ENCODE peak calls at places on chromosome 20, in eight cellular contexts. F is testis, V is mammary epithelial cell, L is fibroblast of pulmonary artery, Q is glutamatergic neuron, E is stomach, O is ovary, B is thyroid gland. R is an unnamed sample.
A peak's percentile ranks its signal among the peaks of the same experiment; 100 is the strongest.

GRCh38 chr20:47785321-47785899 is at the start of gene SULF2:
- DNase-seq in F (peak; percentile 52), V (peak; percentile 38), L (peak; percentile 32), Q (peak; percentile 46), E (peak; percentile 32), O (peak; percentile 74), B (peak; percentile 48), R (no peak)

GRCh38 chr20:15515706-15516105 is 1057.5 kb downstream of the KIF16B start:
- DNase-seq in F (no peak), V (no peak), L (no peak), Q (no peak), E (no peak), O (no peak), B (no peak), R (no peak)

GRCh38 chr20:31822421-31823330 is 3.5 kb downstream of the MYLK2 start:
- DNase-seq in F (peak; percentile 85), V (peak; percentile 29), L (peak; percentile 63), Q (peak; percentile 99), E (peak; percentile 76), O (peak; percentile 69), B (peak; percentile 98), R (no peak)

GRCh38 chr20:46709459-46710148 is at the start of gene SLC2A10:
- DNase-seq in F (peak; percentile 65), V (no peak), L (peak; percentile 56), Q (peak; percentile 60), E (peak; percentile 73), O (peak; percentile 60), B (peak; percentile 82), R (peak; percentile 82)

GRCh38 chr20:56890011-56890410 is 260.9 kb downstream of the TFAP2C start:
- DNase-seq in F (no peak), V (no peak), L (no peak), Q (no peak), E (no peak), O (no peak), B (no peak), R (no peak)

GRCh38 chr20:45963059-45964011 is 8.7 kb downstream of the ZNF335 start:
- DNase-seq in F (no peak), V (no peak), L (peak; percentile 60), Q (no peak), E (no peak), O (no peak), B (no peak), R (peak; percentile 82)

GRCh38 chr20:46638367-46639274 is 12.6 kb downstream of the SLC13A3 start:
- DNase-seq in F (no peak), V (no peak), L (no peak), Q (no peak), E (no peak), O (no peak), B (no peak), R (no peak)

GRCh38 chr20:29497261-29497671 is 1760.2 kb upstream of the DEFB115 start:
- DNase-seq in F (peak; percentile 88), V (no peak), L (peak; percentile 1), Q (no peak), E (no peak), O (no peak), B (peak; percentile 1), R (peak; percentile 74)

GRCh38 chr20:48823476-48823875 is 4.3 kb downstream of the PREX1 start:
- DNase-seq in F (no peak), V (no peak), L (no peak), Q (no peak), E (no peak), O (no peak), B (no peak), R (no peak)

GRCh38 chr20:51930775-51931174 is 128.5 kb upstream of the SALL4 start:
- DNase-seq in F (no peak), V (peak; percentile 27), L (peak; percentile 91), Q (no peak), E (no peak), O (no peak), B (no peak), R (no peak)

GRCh38 chr20:8361779-8362178 is 229.7 kb downstream of the PLCB1 start:
- DNase-seq in F (no peak), V (no peak), L (no peak), Q (no peak), E (no peak), O (no peak), B (no peak), R (no peak)

GRCh38 chr20:61127311-61128044 is 124.6 kb upstream of the CDH4 start:
- DNase-seq in F (no peak), V (peak; percentile 74), L (peak; percentile 17), Q (no peak), E (no peak), O (no peak), B (no peak), R (peak; percentile 99)

GRCh38 chr20:60048634-60049578 is 90.7 kb downstream of the CDH26 start:
- DNase-seq in F (peak; percentile 52), V (no peak), L (no peak), Q (no peak), E (no peak), O (no peak), B (no peak), R (peak; percentile 64)

GRCh38 chr20:62027116-62027515 is 38.6 kb downstream of the TAF4 start:
- DNase-seq in F (no peak), V (no peak), L (peak; percentile 13), Q (no peak), E (no peak), O (no peak), B (no peak), R (no peak)

GRCh38 chr20:823326-823902 is 10.1 kb upstream of the FAM110A start:
- DNase-seq in F (no peak), V (no peak), L (no peak), Q (peak; percentile 75), E (peak; percentile 16), O (no peak), B (no peak), R (no peak)

GRCh38 chr20:40251284-40251932 is 437.6 kb downstream of the MAFB start:
- DNase-seq in F (peak; percentile 71), V (peak; percentile 48), L (peak; percentile 16), Q (peak; percentile 41), E (no peak), O (no peak), B (peak; percentile 7), R (no peak)

GRCh38 chr20:63963784-63964301 is 5.9 kb downstream of the ZNF512B start:
- DNase-seq in F (no peak), V (no peak), L (no peak), Q (peak; percentile 8), E (no peak), O (no peak), B (no peak), R (peak; percentile 84)

GRCh38 chr20:50399917-50400704 is 110.1 kb upstream of the PTPN1 start:
- DNase-seq in F (no peak), V (peak; percentile 44), L (peak; percentile 63), Q (no peak), E (peak; percentile 71), O (no peak), B (no peak), R (no peak)

GRCh38 chr20:3045816-3046676 is at the start of gene MRPS26:
- DNase-seq in F (peak; percentile 94), V (peak; percentile 88), L (peak; percentile 82), Q (peak; percentile 94), E (peak; percentile 91), O (peak; percentile 85), B (peak; percentile 93), R (peak; percentile 89)

GRCh38 chr20:31972481-31973386 is 4.8 kb downstream of the XKR7 start:
- DNase-seq in F (no peak), V (no peak), L (no peak), Q (no peak), E (no peak), O (no peak), B (no peak), R (no peak)

GRCh38 chr20:55515831-55516230 is 489.5 kb downstream of the CBLN4 start:
- DNase-seq in F (no peak), V (peak; percentile 70), L (no peak), Q (no peak), E (no peak), O (no peak), B (no peak), R (no peak)

DNA sequence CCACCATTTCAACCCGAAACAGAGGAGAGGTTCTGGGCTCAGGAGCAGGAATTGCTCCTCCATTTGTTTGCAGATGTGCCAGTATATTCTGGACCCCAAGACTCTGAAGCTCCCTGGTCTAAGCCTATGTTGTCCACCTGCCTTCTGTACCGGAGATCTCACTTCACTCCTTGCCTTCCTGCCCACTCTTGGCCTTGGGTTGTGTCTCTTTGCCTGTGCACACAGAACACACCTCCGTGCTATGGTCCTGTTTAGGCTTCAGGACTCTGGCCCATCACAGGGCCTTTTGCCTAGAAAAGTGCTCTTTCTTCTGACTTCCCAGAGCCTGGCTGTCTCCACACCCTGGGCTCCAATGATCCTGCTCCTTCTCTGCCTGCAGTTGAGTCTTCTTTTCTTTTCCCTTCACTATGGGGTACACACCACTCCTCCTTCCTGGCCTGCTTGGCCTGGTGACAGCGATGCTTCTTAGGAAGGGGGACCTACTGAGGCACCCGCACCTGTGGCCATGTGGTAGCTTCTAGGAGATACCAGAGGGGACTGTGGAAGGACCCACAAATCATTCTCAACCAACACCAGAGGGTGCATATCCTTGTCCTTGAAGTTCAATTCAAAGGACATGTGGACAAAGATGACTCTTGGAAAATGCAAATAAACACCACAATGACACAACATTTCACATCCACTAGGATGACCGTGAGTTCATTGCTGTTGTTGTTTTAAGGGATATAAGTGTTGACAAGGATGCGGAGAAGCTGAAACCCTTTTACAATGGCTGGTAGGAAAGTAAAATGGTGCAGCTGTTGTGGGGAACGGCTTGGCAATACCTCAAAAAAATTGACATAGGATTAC is 75.1 kb downstream of the FOXA2 start:
- DNase-seq in F (no peak), V (no peak), L (no peak), Q (no peak), E (no peak), O (no peak), B (no peak), R (no peak)
- TF ChIP-seq CTCF in F (no peak), V (no peak), L (no peak), Q (no peak), E (no peak), O (no peak), B (no peak), R (no peak)

DNA sequence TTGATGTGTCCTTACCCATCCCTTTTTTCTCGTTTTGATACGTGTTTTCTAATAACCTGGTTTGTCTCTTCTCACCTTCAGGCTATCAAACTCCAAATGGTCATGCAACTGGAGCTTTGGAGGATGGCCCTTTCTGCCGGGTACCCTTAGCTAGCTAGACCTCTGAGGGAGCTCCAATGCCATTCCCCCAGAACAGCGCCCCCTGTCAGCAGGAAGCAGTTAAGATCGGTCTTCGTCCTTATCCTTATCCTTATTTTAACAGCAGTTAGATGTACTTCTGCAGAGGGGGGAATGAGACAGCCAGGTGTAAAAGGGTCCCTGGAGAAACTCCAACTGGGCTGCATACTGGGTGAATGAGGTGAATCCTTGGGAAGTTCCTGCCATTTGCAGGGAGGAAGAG is 37.2 kb downstream of the SEL1L2 start:
- DNase-seq in F (no peak), V (no peak), L (no peak), Q (no peak), E (no peak), O (no peak), B (no peak), R (no peak)
- TF ChIP-seq CTCF in F (no peak), V (no peak), L (no peak), Q (peak; percentile 15), E (no peak), O (no peak), B (no peak), R (peak; percentile 9)

GRCh38 chr20:43205699-43206098 is 16.0 kb upstream of the PTPRT start:
- DNase-seq in F (no peak), V (no peak), L (no peak), Q (no peak), E (no peak), O (no peak), B (no peak), R (no peak)
- TF ChIP-seq CTCF in F (no peak), V (no peak), L (no peak), Q (peak; percentile 18), E (no peak), O (no peak), B (no peak), R (no peak)

GRCh38 chr20:39066464-39066863 is 104.3 kb downstream of the DHX35 start:
- DNase-seq in F (no peak), V (no peak), L (no peak), Q (peak; percentile 60), E (no peak), O (no peak), B (no peak), R (no peak)
- TF ChIP-seq CTCF in F (no peak), V (no peak), L (no peak), Q (peak; percentile 47), E (no peak), O (no peak), B (no peak), R (no peak)

R was measured in RWPE2.